ENCODE peak calls at places on chromosomes 7 and 10, in seven cellular contexts. Z, K, G, R, P, V and S are unnamed samples.
A peak's percentile ranks its signal among the peaks of the same experiment; 100 is the strongest.

GRCh38 chr7:83001362-83002040 is 161.2 kb downstream of the PCLO start:
- DNase-seq in Z (no peak), K (peak; percentile 9), G (no peak), R (no peak), P (no peak), V (no peak), S (no peak)

GRCh38 chr7:87398441-87398840 is 53.0 kb downstream of the CROT start:
- DNase-seq in Z (no peak), K (peak; percentile 71), G (no peak), R (no peak), P (no peak), V (no peak), S (no peak)

GRCh38 chr10:7667262-7668141 is 736 bp upstream of the ITIH5 start:
- DNase-seq in Z (no peak), K (no peak), G (no peak), R (no peak), P (no peak), V (no peak), S (no peak)

GRCh38 chr10:62655337-62655994 is 149.1 kb upstream of the ADO start:
- DNase-seq in Z (no peak), K (no peak), G (no peak), R (no peak), P (no peak), V (no peak), S (no peak)

GRCh38 chr7:116356979-116357378 is 142.6 kb upstream of the CAV2 start:
- DNase-seq in Z (peak; percentile 75), K (peak; percentile 23), G (no peak), R (no peak), P (no peak), V (no peak), S (no peak)

GRCh38 chr10:73865459-73866442 is 8.6 kb downstream of the CAMK2G start:
- DNase-seq in Z (no peak), K (no peak), G (no peak), R (peak; percentile 44), P (peak; percentile 72), V (no peak), S (peak; percentile 50)

GRCh38 chr10:97570789-97571536 is 1.6 kb upstream of the ANKRD2 start:
- DNase-seq in Z (no peak), K (no peak), G (no peak), R (no peak), P (no peak), V (no peak), S (no peak)

GRCh38 chr7:99170730-99171074 is 26.8 kb upstream of the SMURF1 start:
- DNase-seq in Z (no peak), K (no peak), G (no peak), R (no peak), P (no peak), V (no peak), S (no peak)

GRCh38 chr10:119658274-119658673 is 7.1 kb downstream of the BAG3 start:
- DNase-seq in Z (peak; percentile 90), K (peak; percentile 93), G (no peak), R (no peak), P (no peak), V (no peak), S (no peak)

GRCh38 chr10:112811741-112812551 is 138.1 kb upstream of the TCF7L2 start:
- DNase-seq in Z (peak; percentile 69), K (peak; percentile 83), G (no peak), R (no peak), P (no peak), V (no peak), S (no peak)

GRCh38 chr7:29039747-29040569 is 81.8 kb upstream of the TRIL start:
- DNase-seq in Z (peak; percentile 71), K (peak; percentile 66), G (no peak), R (no peak), P (no peak), V (no peak), S (no peak)

GRCh38 chr10:60206735-60207134 is 182.9 kb downstream of the ANK3 start:
- DNase-seq in Z (no peak), K (peak; percentile 58), G (no peak), R (no peak), P (no peak), V (no peak), S (no peak)

GRCh38 chr10:102596506-102596971 is 47.7 kb upstream of the TRIM8 start:
- DNase-seq in Z (peak; percentile 74), K (peak; percentile 65), G (no peak), R (no peak), P (peak; percentile 33), V (peak; percentile 28), S (no peak)

GRCh38 chr7:36644625-36645422 is 79.5 kb downstream of the AOAH start:
- DNase-seq in Z (no peak), K (no peak), G (no peak), R (no peak), P (no peak), V (no peak), S (no peak)